ENCODE peak calls at places on chromosomes 11 and 22, in six cellular contexts. One of them, this sample, is unnamed.
A peak's percentile ranks its signal among the peaks of the same experiment; 100 is the strongest.

GRCh38 chr11:44316388-44317240 is 6.7 kb upstream of the ALX4 start:
- DNase-seq in Kasumi-1: no peak
- DNase-seq in AG08396: no peak
- DNase-seq in HTR-8/SVneo: no peak
- DNase-seq in choroid plexus epithelial cell: no peak
- DNase-seq in posterior cingulate gyrus: no peak
- DNase-seq in this sample: no peak

GRCh38 chr11:15711311-15711710 is 596.6 kb downstream of the INSC start:
- DNase-seq in Kasumi-1: no peak
- DNase-seq in AG08396: no peak
- DNase-seq in HTR-8/SVneo: no peak
- DNase-seq in choroid plexus epithelial cell: no peak
- DNase-seq in posterior cingulate gyrus: no peak
- DNase-seq in this sample: no peak

GRCh38 chr22:45468872-45469572 is 33.7 kb upstream of the FBLN1 start:
- DNase-seq in Kasumi-1: no peak
- DNase-seq in AG08396: peak; percentile 58
- DNase-seq in HTR-8/SVneo: no peak
- DNase-seq in choroid plexus epithelial cell: peak; percentile 43
- DNase-seq in posterior cingulate gyrus: no peak
- DNase-seq in this sample: no peak

GRCh38 chr11:101915811-101916291 is 471 bp downstream of the ANGPTL5 start:
- DNase-seq in Kasumi-1: no peak
- DNase-seq in AG08396: peak; percentile 20
- DNase-seq in HTR-8/SVneo: peak; percentile 30
- DNase-seq in choroid plexus epithelial cell: peak; percentile 62
- DNase-seq in posterior cingulate gyrus: no peak
- DNase-seq in this sample: no peak

GRCh38 chr11:24963879-24964278 is 467.0 kb downstream of the LUZP2 start:
- DNase-seq in Kasumi-1: no peak
- DNase-seq in AG08396: no peak
- DNase-seq in HTR-8/SVneo: no peak
- DNase-seq in choroid plexus epithelial cell: peak; percentile 58
- DNase-seq in posterior cingulate gyrus: no peak
- DNase-seq in this sample: no peak

GRCh38 chr11:131674051-131674755 is 303.8 kb downstream of the NTM start:
- DNase-seq in Kasumi-1: peak; percentile 29
- DNase-seq in AG08396: peak; percentile 85
- DNase-seq in HTR-8/SVneo: peak; percentile 47
- DNase-seq in choroid plexus epithelial cell: peak; percentile 91
- DNase-seq in posterior cingulate gyrus: peak; percentile 93
- DNase-seq in this sample: peak; percentile 45

GRCh38 chr22:40678493-40679248 is 613 bp upstream of the MCHR1 start:
- DNase-seq in Kasumi-1: no peak
- DNase-seq in AG08396: no peak
- DNase-seq in HTR-8/SVneo: no peak
- DNase-seq in choroid plexus epithelial cell: no peak
- DNase-seq in posterior cingulate gyrus: no peak
- DNase-seq in this sample: no peak

GRCh38 chr22:27492566-27493201 is 308.9 kb downstream of the MN1 start:
- DNase-seq in Kasumi-1: no peak
- DNase-seq in AG08396: no peak
- DNase-seq in HTR-8/SVneo: no peak
- DNase-seq in choroid plexus epithelial cell: no peak
- DNase-seq in posterior cingulate gyrus: no peak
- DNase-seq in this sample: no peak

GRCh38 chr11:115256326-115257197 is 247.7 kb downstream of the CADM1 start:
- DNase-seq in Kasumi-1: no peak
- DNase-seq in AG08396: no peak
- DNase-seq in HTR-8/SVneo: no peak
- DNase-seq in choroid plexus epithelial cell: no peak
- DNase-seq in posterior cingulate gyrus: no peak
- DNase-seq in this sample: no peak

GRCh38 chr11:10581481-10582019 is 13.1 kb upstream of the LYVE1 start:
- DNase-seq in Kasumi-1: peak; percentile 86
- DNase-seq in AG08396: no peak
- DNase-seq in HTR-8/SVneo: no peak
- DNase-seq in choroid plexus epithelial cell: peak; percentile 47
- DNase-seq in posterior cingulate gyrus: no peak
- DNase-seq in this sample: no peak

GRCh38 chr11:10302744-10303557 is 1.9 kb upstream of the ADM start:
- DNase-seq in Kasumi-1: no peak
- DNase-seq in AG08396: peak; percentile 60
- DNase-seq in HTR-8/SVneo: no peak
- DNase-seq in choroid plexus epithelial cell: peak; percentile 78
- DNase-seq in posterior cingulate gyrus: no peak
- DNase-seq in this sample: no peak

GRCh38 chr11:61609970-61610347 is 29.1 kb upstream of the SYT7 start:
- DNase-seq in Kasumi-1: no peak
- DNase-seq in AG08396: no peak
- DNase-seq in HTR-8/SVneo: no peak
- DNase-seq in choroid plexus epithelial cell: no peak
- DNase-seq in posterior cingulate gyrus: no peak
- DNase-seq in this sample: peak; percentile 72

GRCh38 chr11:8055836-8056526 is 25.0 kb upstream of the TUB start:
- DNase-seq in Kasumi-1: no peak
- DNase-seq in AG08396: no peak
- DNase-seq in HTR-8/SVneo: no peak
- DNase-seq in choroid plexus epithelial cell: no peak
- DNase-seq in posterior cingulate gyrus: no peak
- DNase-seq in this sample: no peak

GRCh38 chr11:11265320-11265719 is 87.7 kb downstream of the CSNK2A3 start:
- DNase-seq in Kasumi-1: no peak
- DNase-seq in AG08396: no peak
- DNase-seq in HTR-8/SVneo: no peak
- DNase-seq in choroid plexus epithelial cell: no peak
- DNase-seq in posterior cingulate gyrus: no peak
- DNase-seq in this sample: no peak

GRCh38 chr11:59207988-59208432 is 4.7 kb downstream of the MPEG1 start:
- DNase-seq in Kasumi-1: peak; percentile 76
- DNase-seq in AG08396: peak; percentile 37
- DNase-seq in HTR-8/SVneo: peak; percentile 26
- DNase-seq in choroid plexus epithelial cell: peak; percentile 86
- DNase-seq in posterior cingulate gyrus: no peak
- DNase-seq in this sample: no peak

GRCh38 chr11:108221981-108222685 is at the start of gene NPAT:
- DNase-seq in Kasumi-1: peak; percentile 44
- DNase-seq in AG08396: no peak
- DNase-seq in HTR-8/SVneo: no peak
- DNase-seq in choroid plexus epithelial cell: no peak
- DNase-seq in posterior cingulate gyrus: no peak
- DNase-seq in this sample: no peak

GRCh38 chr22:41925783-41926460 is 684 bp downstream of the TNFRSF13C start:
- DNase-seq in Kasumi-1: peak; percentile 65
- DNase-seq in AG08396: peak; percentile 79
- DNase-seq in HTR-8/SVneo: peak; percentile 68
- DNase-seq in choroid plexus epithelial cell: peak; percentile 40
- DNase-seq in posterior cingulate gyrus: peak; percentile 50
- DNase-seq in this sample: no peak

GRCh38 chr11:69698362-69698761 is 5.5 kb downstream of the FGF19 start:
- DNase-seq in Kasumi-1: no peak
- DNase-seq in AG08396: no peak
- DNase-seq in HTR-8/SVneo: no peak
- DNase-seq in choroid plexus epithelial cell: no peak
- DNase-seq in posterior cingulate gyrus: no peak
- DNase-seq in this sample: no peak

GRCh38 chr11:20070459-20070858 is 89.8 kb downstream of the DBX1 start:
- DNase-seq in Kasumi-1: no peak
- DNase-seq in AG08396: no peak
- DNase-seq in HTR-8/SVneo: no peak
- DNase-seq in choroid plexus epithelial cell: no peak
- DNase-seq in posterior cingulate gyrus: no peak
- DNase-seq in this sample: no peak

GRCh38 chr11:60957188-60957587 is 5.2 kb upstream of the SLC15A3 start:
- DNase-seq in Kasumi-1: no peak
- DNase-seq in AG08396: no peak
- DNase-seq in HTR-8/SVneo: no peak
- DNase-seq in choroid plexus epithelial cell: peak; percentile 56
- DNase-seq in posterior cingulate gyrus: no peak
- DNase-seq in this sample: no peak

This sample was measured in 8988T.